ENCODE peak calls at places on chromosomes 13 and 19, in eight cellular contexts. N, V, F, D, C, U, K and G are unnamed samples.

GRCh38 chr13:35527451-35527850 is 51.0 kb upstream of the MAB21L1 start:
- DNase-seq in U (no peak), F (no peak), C (no peak), N (no peak), V (no peak), D (no peak), K (no peak), G (no peak)

GRCh38 chr19:30450101-30450500 is 77.9 kb downstream of the ZNF536 start:
- DNase-seq in K (no peak), F (no peak), V (no peak), U (no peak), N (no peak), C (peak; percentile 15), D (no peak), G (no peak)

GRCh38 chr13:40116008-40116407 is 460.5 kb downstream of the COG6 start:
- DNase-seq in F (peak; percentile 98), K (peak; percentile 73), V (peak; percentile 93), U (peak; percentile 48), D (peak; percentile 41), C (no peak), N (peak; percentile 80), G (peak; percentile 80)

GRCh38 chr19:18216789-18217188 is 9.4 kb downstream of the PDE4C start:
- DNase-seq in C (no peak), V (no peak), U (no peak), N (no peak), F (no peak), D (no peak), K (no peak), G (no peak)

GRCh38 chr13:75685239-75685697 is 49.1 kb downstream of the LMO7 start:
- DNase-seq in F (peak; percentile 16), U (no peak), C (peak; percentile 39), V (peak; percentile 52), K (peak; percentile 42), D (no peak), N (no peak), G (no peak)

GRCh38 chr13:94342436-94343242 is 136.8 kb downstream of the DCT start:
- DNase-seq in F (no peak), N (no peak), U (no peak), C (no peak), D (no peak), K (no peak), V (no peak), G (no peak)

GRCh38 chr19:28744943-28745342 is 468.0 kb downstream of the UQCRFS1 start:
- DNase-seq in K (no peak), U (no peak), C (no peak), N (no peak), D (no peak), V (no peak), F (no peak), G (no peak)

GRCh38 chr13:41075485-41075884 is 14.2 kb downstream of the WBP4 start:
- DNase-seq in F (peak; percentile 40), V (no peak), C (no peak), K (no peak), U (no peak), N (no peak), D (no peak), G (no peak)

GRCh38 chr19:42433503-42434260 is 6.5 kb upstream of the LIPE start:
- DNase-seq in N (no peak), C (no peak), F (peak; percentile 63), U (no peak), K (peak; percentile 95), V (peak; percentile 90), D (peak; percentile 61), G (peak; percentile 54)

GRCh38 chr19:35718345-35719041 is 690 bp downstream of the KMT2B start:
- DNase-seq in D (no peak), F (peak; percentile 25), C (no peak), K (no peak), V (peak; percentile 40), U (no peak), N (no peak), G (peak; percentile 42)

GRCh38 chr19:10603084-10603872 is 16.2 kb upstream of the AP1M2 start:
- DNase-seq in N (no peak), C (no peak), U (peak; percentile 70), V (no peak), K (no peak), D (peak; percentile 64), F (peak; percentile 34), G (peak; percentile 89)

GRCh38 chr13:91314888-91315287 is 32.6 kb upstream of the MIR17HG start:
- DNase-seq in F (no peak), D (no peak), K (no peak), U (no peak), C (no peak), N (no peak), V (no peak), G (no peak)

GRCh38 chr13:79516590-79516989 is 35.6 kb downstream of the NDFIP2 start:
- DNase-seq in V (no peak), U (no peak), K (no peak), C (no peak), D (no peak), N (no peak), F (peak; percentile 44), G (no peak)

GRCh38 chr13:113646376-113646775 is 11.6 kb downstream of the ATP4B start:
- DNase-seq in K (no peak), U (no peak), F (no peak), N (no peak), D (no peak), C (no peak), V (no peak), G (no peak)

GRCh38 chr13:101942038-101942437 is 459.8 kb downstream of the FGF14 start:
- DNase-seq in V (peak; percentile 27), F (peak; percentile 28), D (no peak), U (no peak), N (no peak), K (peak; percentile 7), C (no peak), G (peak; percentile 50)

GRCh38 chr13:22082030-22082429 is 411.2 kb downstream of the FGF9 start:
- DNase-seq in U (no peak), D (no peak), V (no peak), C (no peak), N (no peak), F (no peak), K (peak; percentile 4), G (no peak)

GRCh38 chr13:22079961-22080360 is 409.1 kb downstream of the FGF9 start:
- DNase-seq in U (no peak), D (no peak), K (no peak), F (no peak), V (no peak), N (no peak), C (no peak), G (no peak)

GRCh38 chr13:22080832-22081231 is 410.0 kb downstream of the FGF9 start:
- DNase-seq in D (no peak), K (no peak), F (no peak), N (no peak), C (no peak), U (no peak), V (no peak), G (no peak)

GRCh38 chr13:22082437-22083100 is 411.7 kb downstream of the FGF9 start:
- DNase-seq in C (no peak), D (no peak), K (no peak), U (no peak), N (no peak), F (no peak), V (no peak), G (no peak)

GRCh38 chr13:22081430-22081829 is 410.6 kb downstream of the FGF9 start:
- DNase-seq in U (no peak), N (no peak), D (no peak), C (no peak), F (no peak), V (no peak), K (no peak), G (no peak)
- TF ChIP-seq MAX in U (no peak), N (no peak), D (no peak), C (no peak), F (no peak), V (no peak), K (no peak), G (no peak)

DNA sequence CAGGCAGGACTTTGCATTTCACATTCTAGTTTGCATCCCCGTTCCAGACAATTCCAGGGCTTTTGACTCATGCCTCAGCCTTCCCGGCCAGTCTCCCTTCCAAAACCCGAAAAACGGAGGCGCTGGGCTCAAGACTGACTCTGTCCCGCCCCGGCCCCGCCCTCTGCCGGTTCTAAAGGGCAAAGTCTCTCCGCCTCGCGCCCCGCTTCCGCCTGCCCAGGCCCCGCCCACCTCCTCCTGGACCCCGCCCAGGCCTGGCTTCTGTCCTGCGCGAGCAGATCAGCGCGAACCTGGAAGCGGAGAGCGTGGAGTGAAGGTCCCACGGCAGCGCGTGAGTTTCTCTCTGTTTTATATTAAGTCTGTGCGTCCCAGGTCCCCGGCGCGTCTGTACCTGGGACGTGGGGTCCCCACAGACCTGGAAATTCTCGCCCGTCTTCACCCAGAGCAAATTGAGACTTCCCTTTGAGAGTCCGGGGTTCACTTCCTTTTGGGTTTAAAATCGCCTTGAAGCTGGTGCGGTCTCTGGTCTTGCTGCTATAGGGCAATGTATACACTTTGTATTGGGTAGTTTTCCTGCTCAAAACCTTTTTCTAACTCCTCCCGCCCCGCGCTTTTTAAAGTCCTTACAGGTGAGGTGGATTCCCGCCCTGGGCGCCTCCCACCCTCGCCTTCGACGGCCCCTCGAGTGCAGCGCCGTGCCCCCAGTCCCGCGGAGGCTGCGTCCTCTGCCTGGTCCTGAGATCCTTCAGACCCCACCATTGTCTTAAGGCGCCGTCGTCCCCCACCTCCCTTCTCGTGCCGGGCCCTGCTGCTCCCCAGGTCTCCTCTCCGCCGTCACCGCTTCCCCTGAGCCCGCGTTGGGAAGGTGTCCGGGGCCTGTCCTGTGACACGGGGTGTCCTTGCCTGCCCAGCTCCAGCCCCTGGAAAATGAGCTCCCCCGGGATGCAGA is 31.2 kb downstream of the ZNF701 start:
- DNase-seq in D (peak; percentile 95), N (peak; percentile 54), K (peak; percentile 74), V (no peak), U (peak; percentile 60), C (peak; percentile 46), F (peak; percentile 84), G (peak; percentile 90)
- TF ChIP-seq POLR2A in D (peak; percentile 85), N (no peak), K (peak; percentile 68), V (no peak), U (peak; percentile 80), C (no peak), F (peak; percentile 66), G (peak; percentile 80)

GRCh38 chr13:49711218-49711863 is 20.1 kb upstream of the EBPL start:
- DNase-seq in D (no peak), N (no peak), K (peak; percentile 60), V (peak; percentile 38), U (no peak), F (peak; percentile 44), C (no peak), G (peak; percentile 40)
- TF ChIP-seq MAX in D (no peak), N (no peak), K (no peak), V (no peak), U (no peak), F (no peak), C (no peak), G (no peak)

DNA sequence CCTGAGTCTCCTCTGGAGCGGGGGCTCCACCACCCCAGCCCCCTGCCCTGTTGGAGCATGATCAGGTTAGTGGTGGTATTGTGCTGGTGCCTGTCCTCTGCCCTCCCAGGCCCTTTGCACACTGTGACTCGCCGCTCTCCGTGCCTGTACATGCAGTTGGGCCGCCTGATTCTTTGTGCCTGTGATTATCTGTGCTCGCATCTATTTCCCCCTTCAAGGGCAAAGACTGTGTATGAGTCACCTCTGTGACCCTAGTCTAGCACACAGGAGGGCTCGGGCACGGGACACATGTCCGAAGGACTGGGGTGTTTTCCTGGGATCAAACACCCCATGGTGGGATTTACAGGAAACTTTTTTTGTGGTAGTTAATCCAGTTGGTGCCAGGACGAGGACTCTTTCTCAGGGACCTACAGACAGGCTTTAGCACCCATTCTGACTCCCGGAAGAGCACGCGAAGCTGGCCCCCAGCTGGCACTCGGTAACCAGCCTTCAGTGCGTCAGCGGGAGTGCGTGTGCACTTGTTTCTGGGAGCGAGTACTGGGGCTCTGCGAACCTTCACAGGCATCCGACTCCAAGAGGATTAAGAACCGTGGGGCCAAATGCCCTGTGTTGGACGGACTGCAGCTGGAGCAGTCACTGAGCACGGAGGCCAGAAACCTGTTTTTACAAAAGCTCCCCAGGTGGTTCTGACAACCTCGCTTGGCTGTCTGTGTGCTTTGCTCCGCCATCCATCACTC is 6.7 kb downstream of the PPP1R37 start:
- DNase-seq in D (no peak), N (no peak), C (no peak), F (no peak), U (no peak), K (peak; percentile 72), V (no peak), G (no peak)
- TF ChIP-seq POLR2A in D (no peak), N (no peak), C (no peak), F (no peak), U (no peak), K (no peak), V (no peak), G (no peak)